ENCODE peak calls at places on chromosomes 12 and 14, in four cellular contexts. Z is heart right ventricle, J is mesendoderm, F is HCT116. E is an unnamed sample.
A peak's percentile ranks its signal among the peaks of the same experiment; 100 is the strongest.

GRCh38 chr12:93565760-93566159 is 6.7 kb upstream of the SOCS2 start:
- DNase-seq in Z (no peak), F (no peak), J (no peak), E (no peak)

GRCh38 chr12:131105736-131106356 is 152.1 kb downstream of the ADGRD1 start:
- DNase-seq in F (no peak), J (no peak), Z (no peak), E (no peak)

GRCh38 chr12:108734200-108734906 is 3.0 kb upstream of the CORO1C start:
- DNase-seq in F (peak; percentile 86), Z (no peak), J (peak; percentile 37), E (no peak)

GRCh38 chr12:26032719-26033241 is 74.3 kb downstream of the RASSF8 start:
- DNase-seq in F (no peak), J (peak; percentile 63), Z (no peak), E (no peak)

GRCh38 chr14:73786942-73787759 is 64.5 kb upstream of the PTGR2 start:
- DNase-seq in F (no peak), J (peak; percentile 61), Z (peak; percentile 79), E (no peak)

GRCh38 chr12:12985817-12986408 is 14.2 kb downstream of the HEBP1 start:
- DNase-seq in F (peak; percentile 13), J (peak; percentile 73), Z (no peak), E (no peak)

GRCh38 chr14:30214014-30214413 is 286.4 kb upstream of the PRKD1 start:
- DNase-seq in F (no peak), Z (no peak), J (no peak), E (no peak)

GRCh38 chr14:50000215-50001145 is 107.6 kb downstream of the ARF6 start:
- DNase-seq in J (peak; percentile 93), F (peak; percentile 71), Z (peak; percentile 54), E (no peak)

GRCh38 chr14:65069874-65070709 is 32.2 kb downstream of the MAX start:
- DNase-seq in J (no peak), F (no peak), Z (no peak), E (no peak)

GRCh38 chr12:73452672-73453469 is 1084.8 kb upstream of the ATXN7L3B start:
- DNase-seq in Z (no peak), F (no peak), J (no peak), E (no peak)

GRCh38 chr12:94707892-94708291 is 57.5 kb upstream of the TMCC3 start:
- DNase-seq in J (no peak), Z (peak; percentile 37), F (no peak), E (no peak)

GRCh38 chr12:101829639-101830390 is 944 bp downstream of the GNPTAB start:
- DNase-seq in Z (no peak), J (peak; percentile 21), F (no peak), E (no peak)

GRCh38 chr14:77126074-77126325 is 15.6 kb downstream of the ZDHHC22 start:
- DNase-seq in J (no peak), Z (no peak), F (no peak), E (no peak)

GRCh38 chr12:102496571-102496970 is 16.2 kb upstream of the IGF1 start:
- DNase-seq in J (no peak), F (no peak), Z (no peak), E (no peak)

GRCh38 chr12:1108276-1108675 is 117.3 kb downstream of the ERC1 start:
- DNase-seq in J (no peak), Z (no peak), F (no peak), E (no peak)

GRCh38 chr14:98634043-98634820 is 637.8 kb downstream of the BCL11B start:
- DNase-seq in J (no peak), Z (no peak), F (no peak), E (no peak)

GRCh38 chr12:112963227-112963861 is 15.0 kb upstream of the OAS2 start:
- DNase-seq in Z (no peak), J (no peak), F (no peak), E (no peak)

GRCh38 chr14:72479471-72479931 is 414.4 kb downstream of the DPF3 start:
- DNase-seq in J (peak; percentile 18), Z (no peak), F (no peak), E (no peak)

GRCh38 chr14:24277606-24278321 is 6.4 kb upstream of the RABGGTA start:
- DNase-seq in J (no peak), F (no peak), Z (no peak), E (no peak)

GRCh38 chr14:37198273-37198598 is 499 bp downstream of the MIPOL1 start:
- DNase-seq in J (no peak), F (no peak), Z (no peak), E (no peak)
- H3K4me1 ChIP-seq in J (no peaks in the 10 kb centered on the region), F (peaks cover 44% of the 10 kb centered on the region), Z (peaks cover 15% of the 10 kb centered on the region), E (no peaks in the 10 kb centered on the region)

GRCh38 chr12:52203126-52203921 is 11.5 kb upstream of the KRT80 start:
- DNase-seq in J (peak; percentile 69), Z (no peak), F (peak; percentile 56), E (no peak)

GRCh38 chr12:52200783-52201519 is 9.1 kb upstream of the KRT80 start:
- DNase-seq in F (no peak), Z (no peak), J (no peak), E (no peak)

GRCh38 chr12:52204095-52204930 is 12.5 kb upstream of the KRT80 start:
- DNase-seq in F (no peak), J (no peak), Z (no peak), E (no peak)

GRCh38 chr12:52201520-52201839 is 9.7 kb upstream of the KRT80 start:
- DNase-seq in Z (no peak), F (no peak), J (no peak), E (no peak)

GRCh38 chr12:52202361-52203078 is 10.7 kb upstream of the KRT80 start:
- DNase-seq in F (no peak), Z (no peak), J (peak; percentile 37), E (no peak)
- H3K4me1 ChIP-seq in F (peaks cover 79% of the 10 kb centered on the region), Z (peaks cover 60% of the 10 kb centered on the region), J (peaks cover 4% of the 10 kb centered on the region), E (peaks cover 4% of the 10 kb centered on the region)

DNA sequence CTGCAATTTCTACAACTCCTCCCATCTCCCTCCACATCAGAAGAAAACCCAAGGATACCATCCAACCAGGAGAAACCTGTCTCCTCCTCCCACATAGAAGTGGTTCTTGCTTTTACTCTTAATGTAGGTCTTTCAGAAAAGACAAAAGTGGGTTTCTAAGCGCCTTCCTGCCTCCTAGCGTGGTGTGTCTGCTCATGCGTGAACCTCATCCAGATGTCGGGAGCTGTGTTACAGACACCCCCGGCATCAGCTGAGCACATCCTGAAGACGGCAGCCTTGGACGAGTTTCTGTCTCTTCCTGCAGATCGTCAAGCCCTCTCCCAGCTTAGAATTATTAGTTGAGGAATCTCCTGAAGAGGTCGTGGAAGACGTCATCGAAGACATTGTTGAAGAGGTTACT is 9.5 kb downstream of the LRRC43 start:
- DNase-seq in F (no peak), Z (no peak), J (no peak), E (no peak)
- H3K4me1 ChIP-seq in F (no peaks in the 10 kb centered on the region), Z (no peaks in the 10 kb centered on the region), J (no peaks in the 10 kb centered on the region), E (no peaks in the 10 kb centered on the region)

GRCh38 chr14:93132472-93133065 is 16.8 kb upstream of the ITPK1 start:
- DNase-seq in J (peak; percentile 47), F (no peak), Z (no peak), E (no peak)
- H3K4me1 ChIP-seq in J (no peaks in the 10 kb centered on the region), F (peaks cover 11% of the 10 kb centered on the region), Z (peaks cover 8% of the 10 kb centered on the region), E (no peaks in the 10 kb centered on the region)

GRCh38 chr14:91398707-91399106 is 18.9 kb downstream of the CCDC88C start:
- DNase-seq in J (no peak), F (no peak), Z (no peak), E (no peak)
- H3K4me1 ChIP-seq in J (peaks cover 29% of the 10 kb centered on the region), F (no peaks in the 10 kb centered on the region), Z (peaks cover 55% of the 10 kb centered on the region), E (peaks cover 20% of the 10 kb centered on the region)

GRCh38 chr12:124454352-124454725 is 113.1 kb downstream of the NCOR2 start:
- DNase-seq in J (no peak), F (no peak), Z (no peak), E (no peak)
- H3K4me1 ChIP-seq in J (no peaks in the 10 kb centered on the region), F (peaks cover 32% of the 10 kb centered on the region), Z (peaks cover 78% of the 10 kb centered on the region), E (no peaks in the 10 kb centered on the region)

GRCh38 chr12:2877959-2878732 is 1.1 kb downstream of the RHNO1 start:
- DNase-seq in J (peak; percentile 42), F (no peak), Z (no peak), E (no peak)

GRCh38 chr12:2877047-2877958 is at the start of the genes FOXM1 and RHNO1:
- DNase-seq in F (peak; percentile 60), J (peak; percentile 94), Z (peak; percentile 91), E (peak; percentile 72)

GRCh38 chr12:2879853-2880252 is 2.8 kb downstream of the RHNO1 start:
- DNase-seq in F (no peak), J (no peak), Z (no peak), E (no peak)

GRCh38 chr12:2876431-2877046 is 435 bp downstream of the FOXM1 start:
- DNase-seq in Z (no peak), J (peak; percentile 73), F (no peak), E (no peak)
- H3K4me1 ChIP-seq in Z (peaks cover 19% of the 10 kb centered on the region), J (peaks cover 2% of the 10 kb centered on the region), F (peaks cover 20% of the 10 kb centered on the region), E (no peaks in the 10 kb centered on the region)